ENCODE peak calls at places on chromosome 3, in seven cellular contexts. F is hepatocyte, S is A673, Q is K562, X is HepG2, R is fibroblast of lung, Y is neural progenitor cell. Z is an unnamed sample. For H3K4me1, the result is how much of the 10 kb centered on the place peaks cover.

GRCh38 chr3:197224034-197224444 is 74.4 kb downstream of the DLG1 start:
- DNase-seq in F (peak), S (peak), Q (peak), X (peak), R (peak), Y (peak), Z (peak)

GRCh38 chr3:148464246-148464645 is 233.5 kb upstream of the AGTR1 start:
- DNase-seq in F (no peak), S (no peak), Q (no peak), X (no peak), R (peak), Y (no peak), Z (no peak)

GRCh38 chr3:66080167-66080566 is 41.4 kb upstream of the MAGI1 start:
- DNase-seq in F (no peak), S (no peak), Q (no peak), X (no peak), R (no peak), Y (no peak), Z (no peak)

GRCh38 chr3:120599211-120599610 is 3.1 kb downstream of the NDUFB4 start:
- DNase-seq in F (no peak), S (no peak), Q (no peak), X (no peak), R (no peak), Y (no peak), Z (no peak)

GRCh38 chr3:46496745-46497555 is 826 bp upstream of the RTP3 start:
- DNase-seq in F (no peak), S (peak), Q (no peak), X (no peak), R (no peak), Y (peak), Z (no peak)

GRCh38 chr3:55147406-55147805 is 219.5 kb upstream of the LRTM1 start:
- DNase-seq in F (no peak), S (no peak), Q (no peak), X (no peak), R (no peak), Y (no peak), Z (no peak)

GRCh38 chr3:150299221-150299620 is 108.9 kb upstream of the TSC22D2 start:
- DNase-seq in F (no peak), S (no peak), Q (no peak), X (no peak), R (peak), Y (no peak), Z (no peak)

GRCh38 chr3:125045194-125045593 is 10.6 kb downstream of the HEG1 start:
- DNase-seq in F (no peak), S (peak), Q (no peak), X (no peak), R (no peak), Y (no peak), Z (no peak)

GRCh38 chr3:195005759-195006555 is 265.0 kb downstream of the XXYLT1 start:
- DNase-seq in F (no peak), S (no peak), Q (no peak), X (no peak), R (no peak), Y (no peak), Z (no peak)

GRCh38 chr3:177249203-177249602 is 51.9 kb upstream of the TBL1XR1 start:
- DNase-seq in F (no peak), S (no peak), Q (no peak), X (no peak), R (no peak), Y (no peak), Z (peak)

GRCh38 chr3:30770387-30770786 is 124.1 kb downstream of the GADL1 start:
- DNase-seq in F (peak), S (no peak), Q (no peak), X (peak), R (peak), Y (no peak), Z (peak)

GRCh38 chr3:117752984-117753717 is 1043.6 kb downstream of the TUSC7 start:
- DNase-seq in F (no peak), S (peak), Q (no peak), X (no peak), R (peak), Y (no peak), Z (no peak)

GRCh38 chr3:112134335-112135124 is 1.5 kb upstream of the GCSAM start:
- DNase-seq in F (no peak), S (no peak), Q (no peak), X (no peak), R (peak), Y (no peak), Z (peak)

GRCh38 chr3:38001456-38002081 is 11.0 kb downstream of the VILL start:
- DNase-seq in F (no peak), S (no peak), Q (no peak), X (no peak), R (no peak), Y (peak), Z (no peak)

GRCh38 chr3:151156618-151157216 is 46.3 kb downstream of the GPR171 start:
- DNase-seq in F (peak), S (peak), Q (peak), X (peak), R (peak), Y (peak), Z (peak)

GRCh38 chr3:195893516-195893915 is 14.8 kb downstream of the TNK2 start:
- DNase-seq in F (no peak), S (no peak), Q (no peak), X (no peak), R (no peak), Y (no peak), Z (no peak)

GRCh38 chr3:14740983-14741382 is 66.0 kb downstream of the C3orf20 start:
- DNase-seq in F (no peak), S (no peak), Q (no peak), X (no peak), R (no peak), Y (no peak), Z (no peak)

GRCh38 chr3:140677764-140678163 is at the start of gene TRIM42:
- DNase-seq in F (no peak), S (no peak), Q (no peak), X (no peak), R (no peak), Y (no peak), Z (no peak)

GRCh38 chr3:72960812-72961518 is 35.6 kb upstream of the PPP4R2 start:
- DNase-seq in F (peak), S (no peak), Q (no peak), X (peak), R (peak), Y (no peak), Z (peak)

GRCh38 chr3:176776622-176777021 is 420.7 kb downstream of the TBL1XR1 start:
- DNase-seq in F (no peak), S (peak), Q (no peak), X (no peak), R (no peak), Y (no peak), Z (no peak)

GRCh38 chr3:157099337-157100078 is 60.4 kb downstream of the CCNL1 start:
- DNase-seq in F (no peak), S (no peak), Q (no peak), X (no peak), R (peak), Y (no peak), Z (peak)

GRCh38 chr3:134189848-134190247 is 60.8 kb downstream of the RYK start:
- DNase-seq in F (no peak), S (no peak), Q (no peak), X (no peak), R (peak), Y (no peak), Z (no peak)

GRCh38 chr3:105274958-105275357 is 91.8 kb upstream of the ALCAM start:
- DNase-seq in F (no peak), S (no peak), Q (no peak), X (no peak), R (peak), Y (no peak), Z (peak)

GRCh38 chr3:37556789-37557301 is 304.8 kb upstream of the CTDSPL start:
- DNase-seq in F (no peak), S (no peak), Q (no peak), X (no peak), R (no peak), Y (no peak), Z (no peak)

GRCh38 chr3:186053954-186054353 is 54.9 kb downstream of the ETV5 start:
- DNase-seq in F (no peak), S (peak), Q (no peak), X (no peak), R (peak), Y (peak), Z (no peak)

GRCh38 chr3:46206284-46206683 is 1.8 kb downstream of the CCR1 start:
- DNase-seq in F (no peak), S (no peak), Q (no peak), X (no peak), R (no peak), Y (no peak), Z (no peak)

GRCh38 chr3:61637088-61638051 is 76.0 kb downstream of the PTPRG start:
- DNase-seq in F (peak), S (peak), Q (no peak), X (no peak), R (peak), Y (no peak), Z (no peak)
- H3K4me3 ChIP-seq in F (no peak), S (no peak), Q (no peak), X (no peak), R (peak), Y (no peak), Z (no peak)

DNA sequence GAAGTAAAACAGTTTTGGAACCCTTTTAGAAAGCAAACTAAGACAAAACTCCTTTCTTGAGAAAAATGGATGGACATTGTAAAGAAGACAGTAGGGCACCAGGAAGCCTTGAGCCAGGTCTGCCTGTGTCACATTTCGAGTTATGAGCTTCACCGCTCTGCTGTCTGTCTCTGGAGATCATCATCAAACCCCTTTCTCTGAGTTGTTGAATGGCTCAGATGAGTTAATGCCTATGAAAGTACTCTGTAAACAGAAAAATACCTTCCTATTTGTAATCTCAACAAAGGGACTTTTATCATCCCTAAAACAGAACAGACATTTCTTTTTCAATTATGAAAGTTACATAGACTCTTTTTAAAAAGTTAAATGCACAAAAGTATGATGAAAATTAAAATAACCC is 145.8 kb downstream of the LPP start:
- DNase-seq in F (no peak), S (no peak), Q (no peak), X (no peak), R (no peak), Y (no peak), Z (no peak)
- H3K4me1 ChIP-seq in F (under half), S (under half), Q (under half), X (half or more), R (under half), Y (half or more), Z (under half)

DNA sequence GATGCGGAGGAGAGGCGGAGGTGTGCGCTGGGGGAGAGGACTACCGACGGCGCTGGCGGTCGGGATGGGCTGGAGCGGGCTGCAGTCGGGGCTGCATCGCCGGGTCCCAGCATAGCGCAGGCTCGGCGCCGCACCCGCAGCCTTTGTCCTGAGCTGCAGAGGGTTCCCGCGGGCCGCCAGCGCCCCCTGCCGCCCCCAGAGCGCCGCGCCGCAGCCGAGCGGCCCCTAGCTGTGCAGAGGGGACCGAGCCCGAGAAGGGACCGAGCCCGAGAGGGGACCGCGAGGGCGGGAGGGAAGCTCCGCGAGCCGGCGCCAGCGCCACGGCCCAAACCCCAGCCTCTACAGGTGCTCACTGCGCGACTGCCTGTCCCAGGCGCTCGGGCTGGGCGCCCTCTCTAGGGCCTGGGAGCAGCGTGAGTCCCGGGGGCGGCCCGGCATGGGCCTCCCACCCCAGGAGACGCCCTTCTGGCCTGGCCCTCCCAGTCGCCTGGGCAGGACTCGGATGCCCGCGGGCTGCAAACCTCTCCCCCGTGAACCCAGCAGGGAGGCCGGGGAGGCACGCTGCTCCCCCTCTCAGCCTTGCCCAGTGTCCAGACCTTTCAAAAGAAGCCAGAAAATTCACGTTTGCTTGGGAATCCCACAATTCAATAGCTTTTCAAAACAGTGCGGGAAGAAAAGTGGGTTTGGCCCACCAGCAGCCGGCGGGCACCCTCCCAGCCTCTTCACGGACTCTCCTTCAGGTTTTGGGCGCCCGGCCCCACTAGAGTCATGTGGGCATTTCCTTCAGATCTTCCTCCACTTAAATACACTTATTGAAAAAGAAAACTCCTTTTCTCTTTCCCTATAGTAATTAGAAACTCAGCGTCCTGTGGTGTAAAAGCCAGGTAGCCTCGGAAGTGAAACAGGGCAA is 134.7 kb downstream of the TPRA1 start:
- DNase-seq in F (peak), S (peak), Q (peak), X (peak), R (peak), Y (peak), Z (peak)
- TF ChIP-seq EZH2 in F (no peak), S (peak), Q (no peak), X (no peak), R (no peak), Y (peak), Z (no peak)

GRCh38 chr3:193655827-193656433 is 62.9 kb downstream of the OPA1 start:
- DNase-seq in F (no peak), S (no peak), Q (no peak), X (no peak), R (peak), Y (no peak), Z (no peak)
- H3K4me3 ChIP-seq in F (no peak), S (no peak), Q (no peak), X (no peak), R (no peak), Y (no peak), Z (no peak)

DNA sequence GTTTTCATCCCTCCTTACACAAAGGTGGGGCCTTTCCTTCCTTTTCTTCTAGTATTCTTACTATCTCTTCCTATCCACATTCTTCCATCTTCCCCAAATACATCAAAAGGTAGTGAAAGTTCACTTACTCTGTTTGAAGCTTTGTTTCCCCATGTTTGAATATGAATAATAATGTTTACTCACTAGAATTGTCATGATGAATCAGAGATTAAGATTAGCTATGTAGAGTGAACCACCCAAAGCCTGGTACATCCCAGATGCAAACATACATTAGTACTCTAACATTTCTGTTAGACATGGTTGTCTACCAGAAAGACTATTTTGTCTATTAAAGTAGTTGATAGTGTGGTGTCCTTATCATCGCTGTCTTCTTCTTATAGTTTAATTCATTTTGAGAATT is 327.1 kb upstream of the TBC1D5 start:
- DNase-seq in F (no peak), S (no peak), Q (no peak), X (no peak), R (no peak), Y (no peak), Z (no peak)
- H3K4me1 ChIP-seq in F (under half), S (under half), Q (under half), X (under half), R (under half), Y (under half), Z (under half)

GRCh38 chr3:129747982-129748381 is 141.5 kb upstream of the PLXND1 start:
- DNase-seq in F (no peak), S (no peak), Q (no peak), X (no peak), R (no peak), Y (no peak), Z (no peak)
- TF ChIP-seq EZH2 in F (no peak), S (no peak), Q (no peak), X (no peak), R (no peak), Y (no peak), Z (no peak)

DNA sequence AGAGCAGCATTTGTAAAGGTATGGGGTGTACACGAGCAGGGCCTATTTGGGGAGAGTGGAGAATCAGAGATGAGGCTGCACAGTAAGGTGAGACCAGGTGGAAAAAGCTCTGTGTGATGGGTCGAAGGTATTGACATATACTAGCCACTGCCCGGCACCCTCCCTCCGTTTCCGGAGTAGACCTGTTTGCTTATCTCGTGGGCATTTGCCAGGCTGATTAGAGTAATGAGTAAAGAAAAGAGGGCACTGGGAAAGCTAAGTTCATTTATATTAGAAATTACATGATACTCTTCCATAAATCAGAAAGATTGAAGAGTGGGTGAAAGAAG is 46.2 kb upstream of the ATG7 start:
- DNase-seq in F (no peak), S (no peak), Q (no peak), X (no peak), R (no peak), Y (no peak), Z (no peak)
- H3K4me3 ChIP-seq in F (no peak), S (no peak), Q (no peak), X (no peak), R (no peak), Y (no peak), Z (peak)

GRCh38 chr3:83321891-83322290 is 1560.4 kb upstream of the GBE1 start:
- DNase-seq in F (no peak), S (no peak), Q (no peak), X (no peak), R (peak), Y (no peak), Z (no peak)
- H3K4me1 ChIP-seq in F (under half), S (under half), Q (under half), X (under half), R (under half), Y (under half), Z (under half)

DNA sequence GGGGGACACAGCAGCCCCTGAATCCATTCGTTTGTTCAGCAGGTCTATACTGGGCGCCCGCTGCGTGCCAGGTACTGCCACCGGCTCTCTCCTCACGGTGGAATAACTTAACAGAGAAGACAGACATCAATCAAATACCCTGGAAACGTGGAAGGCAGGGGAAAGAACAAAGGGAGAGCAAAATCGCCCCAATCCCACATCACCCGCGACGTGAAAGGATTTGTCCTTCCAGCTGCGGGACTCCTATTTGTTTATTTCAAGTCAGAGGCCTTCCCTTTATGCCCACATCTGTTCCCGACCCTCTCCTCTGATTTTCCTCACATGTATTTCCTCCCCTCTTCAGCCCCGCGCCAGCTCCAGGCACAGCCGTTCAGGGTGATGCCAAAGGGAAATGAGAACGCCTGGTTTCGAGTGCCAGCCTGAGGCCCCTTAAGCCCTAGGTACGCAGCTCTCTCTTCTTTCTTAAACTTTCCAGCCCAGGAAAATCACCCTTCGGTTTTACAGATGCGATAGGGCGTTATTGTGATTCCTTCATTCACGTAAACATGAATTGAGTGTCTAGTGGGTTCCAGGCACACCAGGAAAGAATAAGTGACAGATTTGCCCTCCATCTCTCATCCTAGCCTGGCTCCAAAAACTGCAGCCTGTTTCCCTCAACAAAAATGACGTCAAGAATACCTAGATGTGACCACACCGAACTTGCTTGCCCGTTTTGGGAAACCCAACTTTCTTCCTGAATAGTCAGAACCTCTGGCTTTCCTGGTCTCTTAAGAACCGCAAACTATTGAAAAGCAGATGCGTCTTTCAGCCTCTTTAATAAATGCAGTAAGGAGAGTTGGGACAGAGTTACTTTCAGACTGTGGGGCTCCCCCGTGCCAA is 885 bp upstream of the PROK2 start:
- DNase-seq in F (no peak), S (no peak), Q (no peak), X (no peak), R (no peak), Y (no peak), Z (no peak)
- TF ChIP-seq EZH2 in F (peak), S (no peak), Q (no peak), X (peak), R (peak), Y (peak), Z (no peak)